ENCODE peak calls at places on chromosomes 5 and 9, in five cellular contexts. One of them, this sample, is unnamed.

GRCh38 chr5:58998539-58998938 is 415.7 kb downstream of the RAB3C start:
- DNase-seq in right lobe of liver: no peak
- DNase-seq in CD8-positive, alpha-beta T cell: no peak
- DNase-seq in fibroblast of pulmonary artery: no peak
- DNase-seq in tibial artery: no peak
- DNase-seq in this sample: no peak

GRCh38 chr9:122325124-122325523 is 45.7 kb upstream of the PTGS1 start:
- DNase-seq in right lobe of liver: no peak
- DNase-seq in fibroblast of pulmonary artery: no peak
- DNase-seq in CD8-positive, alpha-beta T cell: no peak
- DNase-seq in tibial artery: no peak
- DNase-seq in this sample: no peak

GRCh38 chr5:11903614-11904269 is 504 bp downstream of the CTNND2 start:
- DNase-seq in right lobe of liver: no peak
- DNase-seq in tibial artery: no peak
- DNase-seq in fibroblast of pulmonary artery: no peak
- DNase-seq in CD8-positive, alpha-beta T cell: no peak
- DNase-seq in this sample: no peak

GRCh38 chr5:145975361-145976066 is 39.1 kb downstream of the SH3RF2 start:
- DNase-seq in right lobe of liver: peak; percentile 64
- DNase-seq in tibial artery: peak; percentile 70
- DNase-seq in fibroblast of pulmonary artery: peak; percentile 89
- DNase-seq in CD8-positive, alpha-beta T cell: no peak
- DNase-seq in this sample: no peak

GRCh38 chr9:114341152-114341830 is 11.6 kb downstream of the ORM2 start:
- DNase-seq in tibial artery: no peak
- DNase-seq in fibroblast of pulmonary artery: no peak
- DNase-seq in right lobe of liver: no peak
- DNase-seq in CD8-positive, alpha-beta T cell: no peak
- DNase-seq in this sample: no peak

GRCh38 chr9:75993434-75993833 is 103.0 kb downstream of the PCSK5 start:
- DNase-seq in tibial artery: no peak
- DNase-seq in fibroblast of pulmonary artery: peak; percentile 75
- DNase-seq in CD8-positive, alpha-beta T cell: no peak
- DNase-seq in right lobe of liver: no peak
- DNase-seq in this sample: no peak

GRCh38 chr9:129405089-129405830 is 215.6 kb downstream of the C9orf50 start:
- DNase-seq in tibial artery: no peak
- DNase-seq in CD8-positive, alpha-beta T cell: no peak
- DNase-seq in right lobe of liver: no peak
- DNase-seq in fibroblast of pulmonary artery: peak; percentile 41
- DNase-seq in this sample: peak; percentile 32

GRCh38 chr5:32004404-32004803 is 169.7 kb downstream of the GOLPH3 start:
- DNase-seq in right lobe of liver: no peak
- DNase-seq in tibial artery: no peak
- DNase-seq in CD8-positive, alpha-beta T cell: no peak
- DNase-seq in fibroblast of pulmonary artery: no peak
- DNase-seq in this sample: no peak

GRCh38 chr5:138305797-138306196 is 25.8 kb downstream of the CDC25C start:
- DNase-seq in tibial artery: no peak
- DNase-seq in CD8-positive, alpha-beta T cell: no peak
- DNase-seq in right lobe of liver: no peak
- DNase-seq in fibroblast of pulmonary artery: no peak
- DNase-seq in this sample: no peak

GRCh38 chr5:31638286-31638685 is 645 bp upstream of the PDZD2 start:
- DNase-seq in CD8-positive, alpha-beta T cell: no peak
- DNase-seq in tibial artery: peak; percentile 68
- DNase-seq in right lobe of liver: peak; percentile 51
- DNase-seq in fibroblast of pulmonary artery: peak; percentile 4
- DNase-seq in this sample: no peak

GRCh38 chr5:87899109-87900100 is 369.2 kb downstream of the TMEM161B start:
- DNase-seq in right lobe of liver: no peak
- DNase-seq in CD8-positive, alpha-beta T cell: no peak
- DNase-seq in tibial artery: no peak
- DNase-seq in fibroblast of pulmonary artery: no peak
- DNase-seq in this sample: no peak

GRCh38 chr5:16889203-16889971 is 46.7 kb downstream of the MYO10 start:
- DNase-seq in right lobe of liver: no peak
- DNase-seq in CD8-positive, alpha-beta T cell: no peak
- DNase-seq in tibial artery: no peak
- DNase-seq in fibroblast of pulmonary artery: peak; percentile 80
- DNase-seq in this sample: no peak

GRCh38 chr9:77170991-77171699 is 6.2 kb upstream of the VPS13A start:
- DNase-seq in tibial artery: no peak
- DNase-seq in CD8-positive, alpha-beta T cell: no peak
- DNase-seq in right lobe of liver: no peak
- DNase-seq in fibroblast of pulmonary artery: no peak
- DNase-seq in this sample: no peak

GRCh38 chr5:68258531-68258930 is 43.0 kb downstream of the PIK3R1 start:
- DNase-seq in tibial artery: no peak
- DNase-seq in CD8-positive, alpha-beta T cell: no peak
- DNase-seq in right lobe of liver: no peak
- DNase-seq in fibroblast of pulmonary artery: no peak
- DNase-seq in this sample: no peak

GRCh38 chr9:25724424-25724823 is 46.2 kb upstream of the TUSC1 start:
- DNase-seq in tibial artery: no peak
- DNase-seq in CD8-positive, alpha-beta T cell: no peak
- DNase-seq in fibroblast of pulmonary artery: peak; percentile 24
- DNase-seq in right lobe of liver: no peak
- DNase-seq in this sample: no peak

GRCh38 chr9:4048441-4048840 is 251.4 kb downstream of the GLIS3 start:
- DNase-seq in tibial artery: no peak
- DNase-seq in CD8-positive, alpha-beta T cell: no peak
- DNase-seq in fibroblast of pulmonary artery: peak; percentile 68
- DNase-seq in right lobe of liver: no peak
- DNase-seq in this sample: no peak

GRCh38 chr9:121321039-121321503 is 49.0 kb downstream of the STOM start:
- DNase-seq in CD8-positive, alpha-beta T cell: no peak
- DNase-seq in fibroblast of pulmonary artery: no peak
- DNase-seq in right lobe of liver: no peak
- DNase-seq in tibial artery: peak; percentile 70
- DNase-seq in this sample: no peak

GRCh38 chr5:34660444-34660843 is 4.3 kb downstream of the RAI14 start:
- DNase-seq in fibroblast of pulmonary artery: peak; percentile 92
- DNase-seq in CD8-positive, alpha-beta T cell: no peak
- DNase-seq in right lobe of liver: no peak
- DNase-seq in tibial artery: no peak
- DNase-seq in this sample: no peak

GRCh38 chr9:81540142-81540701 is 149.1 kb downstream of the TLE1 start:
- DNase-seq in tibial artery: no peak
- DNase-seq in CD8-positive, alpha-beta T cell: no peak
- DNase-seq in fibroblast of pulmonary artery: no peak
- DNase-seq in right lobe of liver: no peak
- DNase-seq in this sample: no peak

GRCh38 chr5:139636975-139637408 is 11.2 kb upstream of the CXXC5 start:
- DNase-seq in CD8-positive, alpha-beta T cell: no peak
- DNase-seq in fibroblast of pulmonary artery: no peak
- DNase-seq in tibial artery: no peak
- DNase-seq in right lobe of liver: no peak
- DNase-seq in this sample: no peak

GRCh38 chr9:26292943-26293342 is 599.7 kb downstream of the CAAP1 start:
- DNase-seq in CD8-positive, alpha-beta T cell: no peak
- DNase-seq in tibial artery: no peak
- DNase-seq in right lobe of liver: no peak
- DNase-seq in fibroblast of pulmonary artery: peak; percentile 41
- DNase-seq in this sample: no peak

GRCh38 chr5:17147225-17148120 is 70.0 kb upstream of the BASP1 start:
- DNase-seq in tibial artery: no peak
- DNase-seq in CD8-positive, alpha-beta T cell: no peak
- DNase-seq in right lobe of liver: no peak
- DNase-seq in fibroblast of pulmonary artery: peak; percentile 79
- DNase-seq in this sample: no peak

GRCh38 chr5:89277791-89278190 is 394.8 kb upstream of the MEF2C start:
- DNase-seq in tibial artery: no peak
- DNase-seq in CD8-positive, alpha-beta T cell: no peak
- DNase-seq in fibroblast of pulmonary artery: no peak
- DNase-seq in right lobe of liver: no peak
- DNase-seq in this sample: no peak

GRCh38 chr9:105138306-105138801 is 106.1 kb upstream of the SLC44A1 start:
- DNase-seq in tibial artery: no peak
- DNase-seq in right lobe of liver: no peak
- DNase-seq in CD8-positive, alpha-beta T cell: no peak
- DNase-seq in fibroblast of pulmonary artery: peak; percentile 38
- DNase-seq in this sample: no peak

GRCh38 chr5:32538031-32538547 is 47.3 kb upstream of the SUB1 start:
- DNase-seq in fibroblast of pulmonary artery: peak; percentile 33
- DNase-seq in tibial artery: no peak
- DNase-seq in right lobe of liver: no peak
- DNase-seq in CD8-positive, alpha-beta T cell: no peak
- DNase-seq in this sample: no peak

GRCh38 chr5:39779836-39780235 is 355.1 kb upstream of the DAB2 start:
- DNase-seq in tibial artery: no peak
- DNase-seq in right lobe of liver: no peak
- DNase-seq in CD8-positive, alpha-beta T cell: no peak
- DNase-seq in fibroblast of pulmonary artery: peak; percentile 32
- DNase-seq in this sample: no peak

GRCh38 chr5:177154003-177154643 is 20.6 kb downstream of the NSD1 start:
- DNase-seq in fibroblast of pulmonary artery: peak; percentile 31
- DNase-seq in right lobe of liver: peak; percentile 18
- DNase-seq in CD8-positive, alpha-beta T cell: no peak
- DNase-seq in tibial artery: no peak
- DNase-seq in this sample: no peak

GRCh38 chr5:122999947-123000563 is 36.5 kb downstream of the PPIC start:
- DNase-seq in fibroblast of pulmonary artery: peak; percentile 51
- DNase-seq in tibial artery: no peak
- DNase-seq in right lobe of liver: peak; percentile 72
- DNase-seq in CD8-positive, alpha-beta T cell: no peak
- DNase-seq in this sample: no peak

GRCh38 chr9:126440042-126440441 is 113.4 kb downstream of the MVB12B start:
- DNase-seq in CD8-positive, alpha-beta T cell: no peak
- DNase-seq in tibial artery: no peak
- DNase-seq in fibroblast of pulmonary artery: no peak
- DNase-seq in right lobe of liver: no peak
- DNase-seq in this sample: no peak

GRCh38 chr5:7207979-7208378 is 188.0 kb upstream of the ADCY2 start:
- DNase-seq in fibroblast of pulmonary artery: no peak
- DNase-seq in CD8-positive, alpha-beta T cell: no peak
- DNase-seq in right lobe of liver: no peak
- DNase-seq in tibial artery: no peak
- DNase-seq in this sample: no peak

GRCh38 chr9:32525506-32525905 is 490 bp downstream of the RIGI start:
- DNase-seq in fibroblast of pulmonary artery: peak; percentile 20
- DNase-seq in CD8-positive, alpha-beta T cell: no peak
- DNase-seq in tibial artery: no peak
- DNase-seq in right lobe of liver: no peak
- DNase-seq in this sample: no peak

GRCh38 chr5:53128481-53128880 is 18.9 kb upstream of the MOCS2 start:
- DNase-seq in CD8-positive, alpha-beta T cell: no peak
- DNase-seq in tibial artery: no peak
- DNase-seq in right lobe of liver: no peak
- DNase-seq in fibroblast of pulmonary artery: no peak
- DNase-seq in this sample: no peak

GRCh38 chr9:115764649-115765048 is 388.9 kb upstream of the PAPPA start:
- DNase-seq in fibroblast of pulmonary artery: peak; percentile 18
- DNase-seq in CD8-positive, alpha-beta T cell: no peak
- DNase-seq in right lobe of liver: no peak
- DNase-seq in tibial artery: no peak
- DNase-seq in this sample: no peak

GRCh38 chr5:135045488-135045887 is 11.5 kb upstream of the PITX1 start:
- DNase-seq in tibial artery: no peak
- DNase-seq in right lobe of liver: no peak
- DNase-seq in CD8-positive, alpha-beta T cell: no peak
- DNase-seq in fibroblast of pulmonary artery: no peak
- DNase-seq in this sample: no peak

GRCh38 chr5:112915831-112916230 is 6.2 kb downstream of the REEP5 start:
- DNase-seq in CD8-positive, alpha-beta T cell: no peak
- DNase-seq in right lobe of liver: no peak
- DNase-seq in tibial artery: no peak
- DNase-seq in fibroblast of pulmonary artery: no peak
- DNase-seq in this sample: no peak

GRCh38 chr5:158378931-158379330 is 520.0 kb upstream of the CLINT1 start:
- DNase-seq in tibial artery: no peak
- DNase-seq in right lobe of liver: no peak
- DNase-seq in CD8-positive, alpha-beta T cell: no peak
- DNase-seq in fibroblast of pulmonary artery: no peak
- DNase-seq in this sample: no peak

GRCh38 chr5:14105717-14106435 is 37.3 kb upstream of the TRIO start:
- DNase-seq in tibial artery: no peak
- DNase-seq in fibroblast of pulmonary artery: peak; percentile 88
- DNase-seq in right lobe of liver: no peak
- DNase-seq in CD8-positive, alpha-beta T cell: no peak
- DNase-seq in this sample: no peak

GRCh38 chr9:92808726-92809451 is 44.3 kb upstream of the BICD2 start:
- DNase-seq in fibroblast of pulmonary artery: peak; percentile 77
- DNase-seq in tibial artery: peak; percentile 71
- DNase-seq in CD8-positive, alpha-beta T cell: no peak
- DNase-seq in right lobe of liver: peak; percentile 61
- DNase-seq in this sample: peak; percentile 88
- TF ChIP-seq CTCF in fibroblast of pulmonary artery: peak; percentile 27
- TF ChIP-seq CTCF in tibial artery: no peak
- TF ChIP-seq CTCF in CD8-positive, alpha-beta T cell: no peak
- TF ChIP-seq CTCF in right lobe of liver: peak; percentile 38
- TF ChIP-seq CTCF in this sample: no peak

GRCh38 chr5:72397836-72398235 is 77.7 kb downstream of the PTCD2 start:
- DNase-seq in tibial artery: no peak
- DNase-seq in fibroblast of pulmonary artery: no peak
- DNase-seq in CD8-positive, alpha-beta T cell: no peak
- DNase-seq in right lobe of liver: no peak
- DNase-seq in this sample: no peak
- TF ChIP-seq CTCF in tibial artery: no peak
- TF ChIP-seq CTCF in fibroblast of pulmonary artery: no peak
- TF ChIP-seq CTCF in CD8-positive, alpha-beta T cell: no peak
- TF ChIP-seq CTCF in right lobe of liver: no peak
- TF ChIP-seq CTCF in this sample: no peak

DNA sequence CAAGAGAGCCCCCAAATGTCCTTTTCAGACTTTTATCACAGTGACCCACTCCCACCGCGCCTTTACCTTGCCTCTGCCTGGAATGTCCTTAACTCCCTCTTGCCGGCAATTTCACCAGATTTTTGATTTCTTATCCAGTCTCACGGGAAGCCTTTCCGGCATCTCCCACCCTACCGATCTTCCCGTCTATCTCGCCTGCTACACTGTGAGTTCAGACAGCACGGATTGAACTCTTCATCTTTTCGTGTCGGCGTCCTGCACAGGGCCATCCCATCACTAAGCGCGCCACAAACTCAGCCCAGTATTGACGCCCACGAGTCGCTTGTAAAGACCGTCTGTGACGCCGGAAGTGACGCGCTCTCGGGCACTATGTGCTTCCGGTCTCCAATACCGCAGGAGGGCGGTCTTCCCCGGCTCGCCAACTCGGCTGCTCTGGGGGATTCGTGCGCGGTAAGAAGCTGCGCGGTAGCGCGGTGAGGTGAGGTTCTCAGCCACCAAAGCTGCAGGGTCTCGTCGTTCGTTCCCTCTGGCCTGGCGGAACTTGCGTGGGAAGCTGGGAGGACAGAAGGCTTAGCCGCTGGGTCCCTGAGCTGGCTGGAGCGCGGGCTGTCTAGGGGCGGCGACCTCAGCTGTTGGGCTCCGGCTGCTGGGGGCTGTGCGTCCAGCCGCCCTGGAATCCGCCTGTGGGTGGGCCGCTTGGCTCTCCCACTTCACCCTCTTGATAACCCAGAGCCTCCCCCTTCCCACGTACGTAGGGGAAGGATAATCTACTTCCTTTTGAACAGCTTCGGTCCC is at the start of gene ZCCHC9:
- DNase-seq in CD8-positive, alpha-beta T cell: peak; percentile 85
- DNase-seq in fibroblast of pulmonary artery: peak; percentile 97
- DNase-seq in tibial artery: peak; percentile 94
- DNase-seq in right lobe of liver: peak; percentile 96
- DNase-seq in this sample: peak; percentile 96
- TF ChIP-seq CTCF in CD8-positive, alpha-beta T cell: no peak
- TF ChIP-seq CTCF in fibroblast of pulmonary artery: peak; percentile 30
- TF ChIP-seq CTCF in tibial artery: no peak
- TF ChIP-seq CTCF in right lobe of liver: peak; percentile 41
- TF ChIP-seq CTCF in this sample: no peak

GRCh38 chr5:130077007-130077406 is 172.7 kb downstream of the CHSY3 start:
- DNase-seq in right lobe of liver: no peak
- DNase-seq in tibial artery: no peak
- DNase-seq in CD8-positive, alpha-beta T cell: no peak
- DNase-seq in fibroblast of pulmonary artery: no peak
- DNase-seq in this sample: no peak
- TF ChIP-seq CTCF in right lobe of liver: no peak
- TF ChIP-seq CTCF in tibial artery: no peak
- TF ChIP-seq CTCF in CD8-positive, alpha-beta T cell: no peak
- TF ChIP-seq CTCF in fibroblast of pulmonary artery: peak; percentile 22
- TF ChIP-seq CTCF in this sample: no peak